ENCODE peak calls at places on chromosome 1, in four cellular contexts. D is thyroid gland, V is epithelial cell of proximal tubule, Z is D721Med. O is an unnamed sample.

GRCh38 chr1:95497566-95497965 is 263.6 kb downstream of the RWDD3 start:
- DNase-seq in V (no peak), D (no peak), Z (no peak), O (no peak)

GRCh38 chr1:43101061-43101460 is 71.0 kb downstream of the EBNA1BP2 start:
- DNase-seq in Z (no peak), V (no peak), D (peak), O (no peak)

GRCh38 chr1:208045410-208046252 is 134.7 kb upstream of the CD34 start:
- DNase-seq in Z (no peak), D (no peak), V (no peak), O (no peak)

GRCh38 chr1:245197911-245198379 is 43.2 kb downstream of the KIF26B start:
- DNase-seq in Z (no peak), V (no peak), D (no peak), O (no peak)

GRCh38 chr1:67791686-67792475 is 41.4 kb downstream of the GNG12 start:
- DNase-seq in V (peak), D (peak), Z (no peak), O (no peak)

GRCh38 chr1:168945870-168946269 is 160.6 kb upstream of the ATP1B1 start:
- DNase-seq in D (peak), Z (no peak), V (peak), O (no peak)

GRCh38 chr1:96973605-96974004 is 252.0 kb downstream of the PTBP2 start:
- DNase-seq in Z (no peak), V (no peak), D (no peak), O (no peak)

GRCh38 chr1:62720946-62721554 is 32.9 kb upstream of the DOCK7 start:
- DNase-seq in D (no peak), Z (no peak), V (no peak), O (no peak)

GRCh38 chr1:115280073-115280472 is 58.0 kb downstream of the NGF start:
- DNase-seq in Z (no peak), V (no peak), D (no peak), O (no peak)

GRCh38 chr1:1929639-1930545 is 10.8 kb upstream of the TMEM52 start:
- DNase-seq in D (no peak), Z (no peak), V (no peak), O (no peak)

GRCh38 chr1:241356519-241357365 is at the start of gene RGS7:
- DNase-seq in Z (peak), V (no peak), D (peak), O (peak)

GRCh38 chr1:86247553-86248279 is 91.1 kb upstream of the COL24A1 start:
- DNase-seq in Z (no peak), V (peak), D (peak), O (no peak)

GRCh38 chr1:163056832-163057231 is 12.3 kb upstream of the RGS4 start:
- DNase-seq in Z (no peak), V (no peak), D (no peak), O (no peak)

DNA sequence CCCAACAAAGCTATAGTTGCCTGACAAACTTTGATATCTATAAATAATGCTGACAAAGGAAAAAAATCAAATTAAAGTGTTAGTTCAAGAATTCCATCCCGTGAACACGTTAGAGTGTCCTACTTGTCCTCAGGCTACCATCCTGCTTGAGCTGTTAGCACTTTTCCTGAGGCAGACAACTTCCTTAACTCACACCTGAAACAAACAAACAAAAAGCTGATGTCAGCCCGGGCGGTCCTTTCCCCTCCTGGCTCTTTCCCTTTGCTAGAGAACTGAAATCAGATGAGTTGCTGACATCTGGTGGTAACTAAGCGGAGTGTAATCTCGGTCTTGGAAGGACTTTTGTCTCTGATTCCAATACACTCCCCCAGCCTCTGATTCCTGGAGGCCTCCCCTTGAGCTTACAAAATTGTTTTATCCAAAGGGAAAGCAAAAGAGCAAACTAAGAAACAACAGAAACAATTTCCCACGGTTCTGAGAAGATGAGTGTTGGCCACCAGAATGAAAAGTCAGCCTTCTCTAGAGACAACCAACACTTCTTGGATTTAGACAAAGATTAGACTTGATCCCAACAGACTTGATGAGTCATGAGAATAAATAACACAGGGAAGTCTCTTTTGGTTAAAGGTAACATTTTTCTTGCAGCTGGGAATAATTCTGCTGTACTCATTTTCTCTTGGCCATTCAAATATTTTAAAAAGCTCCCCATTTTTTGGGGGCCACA is 135.4 kb downstream of the PROX1 start:
- DNase-seq in Z (peak), V (peak), D (peak), O (no peak)
- TF ChIP-seq CTCF in Z (peak), V (peak), D (peak), O (no peak)

DNA sequence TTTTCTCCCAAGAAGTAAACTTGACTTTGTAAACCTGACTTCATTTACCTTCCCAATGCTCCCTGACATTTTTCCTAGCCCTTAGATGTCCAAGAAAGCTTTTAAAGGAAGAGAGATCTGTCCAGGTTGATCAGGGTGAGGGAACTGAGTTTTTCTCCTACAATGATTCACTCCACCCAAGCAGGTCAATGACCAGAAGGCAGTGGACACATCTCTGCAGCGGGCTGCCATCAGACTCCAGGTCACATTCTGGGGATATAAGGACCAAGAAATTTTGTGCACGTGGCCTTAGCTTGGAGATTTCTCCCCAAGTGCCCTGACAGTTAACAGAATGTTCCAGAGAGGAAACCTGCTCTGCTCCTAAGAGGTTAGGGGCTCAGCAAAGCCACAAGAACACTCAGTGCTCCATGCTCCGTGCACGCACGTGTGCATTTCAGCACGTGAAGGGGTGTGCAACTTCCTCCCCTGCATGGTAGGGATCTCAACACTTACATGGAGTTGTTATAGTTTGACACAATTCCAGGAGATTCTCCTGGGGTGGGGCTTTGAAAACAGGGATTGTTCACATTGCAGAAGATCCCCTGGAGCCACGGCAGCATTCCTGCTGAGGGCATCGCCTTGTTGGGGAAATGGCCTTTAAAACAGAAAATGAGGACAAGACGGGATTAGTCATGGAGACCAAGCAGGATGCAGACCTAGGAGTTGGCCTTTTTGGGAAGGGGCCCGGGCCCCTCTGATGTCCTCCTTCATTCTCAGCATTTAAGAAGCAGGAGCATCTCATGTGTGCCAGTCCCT is 9.8 kb downstream of the ABCA4 start:
- DNase-seq in V (no peak), D (no peak), Z (no peak), O (no peak)
- TF ChIP-seq CTCF in V (no peak), D (no peak), Z (no peak), O (no peak)

DNA sequence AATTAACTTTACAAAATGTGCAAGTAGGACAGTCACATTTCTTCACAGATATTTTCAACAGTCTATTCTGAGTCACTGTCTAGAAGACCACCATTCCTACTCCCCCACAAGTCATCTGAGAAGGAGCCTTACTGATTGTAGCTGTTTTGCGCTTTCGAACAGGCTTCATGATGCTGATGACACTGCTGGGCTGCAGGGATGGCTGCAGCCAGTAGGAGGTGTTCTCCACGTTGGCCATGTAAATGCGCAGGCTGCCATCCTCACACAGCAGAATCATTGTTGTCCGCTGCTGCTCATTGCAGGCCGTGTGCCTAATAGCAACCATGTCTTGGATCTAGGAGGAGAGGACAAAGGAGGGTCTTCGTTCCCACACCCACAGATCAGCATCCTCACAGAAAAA is 56.9 kb downstream of the UBR4 start:
- DNase-seq in V (no peak), Z (no peak), D (no peak), O (no peak)
- TF ChIP-seq CTCF in V (no peak), Z (no peak), D (no peak), O (no peak)

GRCh38 chr1:38014724-38015424 is 2.3 kb downstream of the UTP11 start:
- DNase-seq in D (no peak), Z (no peak), V (no peak), O (no peak)

GRCh38 chr1:38009841-38010180 is 2.7 kb upstream of the UTP11 start:
- DNase-seq in Z (no peak), V (no peak), D (no peak), O (no peak)

GRCh38 chr1:38013027-38013588 is 574 bp downstream of the UTP11 start:
- DNase-seq in D (peak), Z (no peak), V (no peak), O (no peak)

GRCh38 chr1:38015978-38016640 is 3.6 kb downstream of the UTP11 start:
- DNase-seq in D (no peak), Z (no peak), V (no peak), O (no peak)

DNA sequence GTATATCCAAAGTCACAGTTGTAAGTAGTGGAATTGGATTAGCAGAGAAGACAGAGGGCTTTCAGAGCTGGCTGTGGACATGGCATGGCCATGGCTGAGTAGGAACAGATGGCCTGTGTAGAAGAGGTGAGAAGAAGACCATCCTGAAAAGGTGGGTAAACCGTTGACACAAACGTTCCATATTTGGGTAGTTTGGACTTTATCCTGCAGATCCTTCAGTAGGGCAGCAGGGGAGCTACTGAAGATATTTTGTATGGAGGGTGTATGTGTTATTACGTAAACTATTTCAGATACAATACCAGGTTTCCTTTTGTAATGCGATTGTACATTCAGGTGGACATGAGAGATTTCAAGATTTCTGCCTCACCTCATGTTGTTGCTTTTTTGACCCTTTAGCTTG is 1.6 kb downstream of the UTP11 start:
- DNase-seq in V (no peak), Z (no peak), D (no peak), O (no peak)
- TF ChIP-seq CTCF in V (peak), Z (no peak), D (no peak), O (no peak)

GRCh38 chr1:176949033-176949662 is 215.4 kb downstream of the ASTN1 start:
- DNase-seq in D (peak), V (no peak), Z (no peak), O (no peak)

GRCh38 chr1:176957603-176958002 is 206.9 kb downstream of the ASTN1 start:
- DNase-seq in V (no peak), D (no peak), Z (no peak), O (no peak)

GRCh38 chr1:176950736-176951308 is 213.7 kb downstream of the ASTN1 start:
- DNase-seq in V (no peak), D (no peak), Z (no peak), O (no peak)

GRCh38 chr1:176959461-176959860 is 205.1 kb downstream of the ASTN1 start:
- DNase-seq in D (peak), Z (no peak), V (no peak), O (no peak)

DNA sequence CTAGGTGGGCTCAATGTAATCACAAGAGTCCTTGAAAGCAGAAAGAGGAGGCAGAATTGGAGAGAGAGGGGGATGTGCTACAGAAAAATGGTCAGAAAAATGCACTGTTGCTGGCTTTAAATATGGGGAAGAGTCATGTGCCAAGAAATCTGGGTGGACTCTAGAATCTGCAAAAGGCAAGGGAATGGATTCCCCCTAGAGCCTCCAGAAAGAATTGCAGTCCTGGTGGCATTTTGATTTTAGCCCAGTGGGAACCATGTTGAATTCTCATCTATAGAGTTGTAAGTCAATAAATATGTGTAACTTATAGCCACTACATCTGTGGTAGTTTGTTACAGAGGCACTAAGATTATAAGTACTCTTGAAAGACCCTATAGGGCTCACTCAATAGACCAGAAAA is 210.3 kb downstream of the ASTN1 start:
- DNase-seq in Z (no peak), V (no peak), D (no peak), O (no peak)
- TF ChIP-seq CTCF in Z (no peak), V (peak), D (no peak), O (no peak)

GRCh38 chr1:145953861-145954260 is 4.0 kb downstream of the LIX1L start:
- DNase-seq in V (no peak), D (no peak), Z (no peak), O (no peak)

GRCh38 chr1:145952903-145953302 is 4.9 kb downstream of the LIX1L start:
- DNase-seq in D (no peak), Z (no peak), V (no peak), O (no peak)

GRCh38 chr1:145947551-145947950 is 10.3 kb downstream of the LIX1L start:
- DNase-seq in Z (no peak), V (no peak), D (no peak), O (no peak)

GRCh38 chr1:145946477-145946986 is 11.3 kb downstream of the LIX1L start:
- DNase-seq in D (no peak), V (no peak), Z (no peak), O (no peak)

DNA sequence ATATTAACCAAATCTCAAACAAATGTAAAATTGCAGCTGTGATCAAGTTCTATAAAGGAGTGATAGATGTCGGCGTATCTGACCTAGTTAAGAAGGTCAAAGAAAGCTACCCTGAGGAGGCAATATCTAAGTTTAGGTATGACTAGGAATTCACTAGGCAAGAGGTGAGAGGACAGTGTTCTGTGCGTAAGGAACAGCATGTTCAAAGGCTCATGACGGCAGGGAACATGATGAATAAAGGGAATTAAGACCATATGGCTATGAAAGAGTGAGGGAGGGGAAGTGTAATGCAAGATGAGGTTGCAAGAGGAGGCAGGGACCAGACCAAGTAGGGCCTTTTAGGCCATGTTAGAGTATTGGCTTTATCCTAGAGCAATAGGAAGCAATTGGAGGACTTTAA is 8.6 kb downstream of the LIX1L start:
- DNase-seq in D (no peak), Z (no peak), V (no peak), O (no peak)
- TF ChIP-seq CTCF in D (no peak), Z (no peak), V (no peak), O (no peak)

O was measured in activated B cell treated with CpG ODN at 0.5 μM for 24 hours.